ENCODE peak calls at places on chromosomes 11 and 22, in six cellular contexts. One of them, this sample, is unnamed.
A peak's percentile ranks its signal among the peaks of the same experiment; 100 is the strongest.

GRCh38 chr11:120179071-120179672 is 31.7 kb upstream of the OAF start:
- DNase-seq in tibial nerve: peak; percentile 4
- DNase-seq in testis: no peak
- DNase-seq in body of pancreas: no peak
- DNase-seq in right lobe of liver: no peak
- DNase-seq in IMR-90: no peak
- DNase-seq in this sample: no peak

GRCh38 chr11:107769189-107769588 is 57.3 kb upstream of the SLN start:
- DNase-seq in testis: no peak
- DNase-seq in tibial nerve: no peak
- DNase-seq in body of pancreas: no peak
- DNase-seq in right lobe of liver: no peak
- DNase-seq in IMR-90: peak; percentile 70
- DNase-seq in this sample: no peak

GRCh38 chr11:19229671-19230070 is 11.1 kb downstream of the E2F8 start:
- DNase-seq in right lobe of liver: no peak
- DNase-seq in tibial nerve: no peak
- DNase-seq in IMR-90: no peak
- DNase-seq in testis: no peak
- DNase-seq in body of pancreas: no peak
- DNase-seq in this sample: no peak

GRCh38 chr11:129315781-129316579 is 59.7 kb upstream of the BARX2 start:
- DNase-seq in right lobe of liver: no peak
- DNase-seq in IMR-90: no peak
- DNase-seq in testis: no peak
- DNase-seq in tibial nerve: no peak
- DNase-seq in body of pancreas: peak; percentile 90
- DNase-seq in this sample: no peak

GRCh38 chr11:13009921-13010736 is 1.0 kb downstream of the RASSF10 start:
- DNase-seq in body of pancreas: peak; percentile 45
- DNase-seq in IMR-90: peak; percentile 7
- DNase-seq in testis: peak; percentile 34
- DNase-seq in tibial nerve: no peak
- DNase-seq in right lobe of liver: peak; percentile 71
- DNase-seq in this sample: no peak

GRCh38 chr11:101030692-101031091 is 98.9 kb downstream of the PGR start:
- DNase-seq in body of pancreas: no peak
- DNase-seq in testis: no peak
- DNase-seq in tibial nerve: no peak
- DNase-seq in right lobe of liver: no peak
- DNase-seq in IMR-90: no peak
- DNase-seq in this sample: no peak

GRCh38 chr11:63839508-63840355 is 822 bp downstream of the MARK2 start:
- DNase-seq in body of pancreas: peak; percentile 58
- DNase-seq in tibial nerve: peak; percentile 24
- DNase-seq in testis: peak; percentile 39
- DNase-seq in right lobe of liver: peak; percentile 51
- DNase-seq in IMR-90: no peak
- DNase-seq in this sample: no peak

GRCh38 chr11:76610371-76610770 is 60.2 kb downstream of the LRRC32 start:
- DNase-seq in testis: peak; percentile 7
- DNase-seq in tibial nerve: no peak
- DNase-seq in IMR-90: no peak
- DNase-seq in right lobe of liver: no peak
- DNase-seq in body of pancreas: no peak
- DNase-seq in this sample: no peak

GRCh38 chr11:69744435-69744834 is 30.7 kb downstream of the FGF4 start:
- DNase-seq in body of pancreas: no peak
- DNase-seq in right lobe of liver: no peak
- DNase-seq in IMR-90: peak; percentile 78
- DNase-seq in testis: no peak
- DNase-seq in tibial nerve: no peak
- DNase-seq in this sample: no peak

GRCh38 chr22:19448739-19449421 is 1.4 kb upstream of the C22orf39 start:
- DNase-seq in IMR-90: no peak
- DNase-seq in body of pancreas: no peak
- DNase-seq in right lobe of liver: no peak
- DNase-seq in tibial nerve: no peak
- DNase-seq in testis: no peak
- DNase-seq in this sample: no peak

GRCh38 chr22:38835888-38836301 is 7.9 kb downstream of the NPTXR start:
- DNase-seq in tibial nerve: no peak
- DNase-seq in testis: no peak
- DNase-seq in body of pancreas: no peak
- DNase-seq in IMR-90: peak; percentile 69
- DNase-seq in right lobe of liver: no peak
- DNase-seq in this sample: no peak

GRCh38 chr11:61975638-61976419 is 8.4 kb upstream of the FTH1 start:
- DNase-seq in body of pancreas: no peak
- DNase-seq in testis: no peak
- DNase-seq in right lobe of liver: no peak
- DNase-seq in tibial nerve: no peak
- DNase-seq in IMR-90: no peak
- DNase-seq in this sample: no peak

GRCh38 chr22:32695451-32695891 is 106.0 kb upstream of the TIMP3 start:
- DNase-seq in tibial nerve: no peak
- DNase-seq in right lobe of liver: no peak
- DNase-seq in IMR-90: peak; percentile 95
- DNase-seq in testis: no peak
- DNase-seq in body of pancreas: no peak
- DNase-seq in this sample: no peak

GRCh38 chr11:119344291-119345010 is 2.1 kb downstream of the MFRP start:
- DNase-seq in body of pancreas: no peak
- DNase-seq in right lobe of liver: no peak
- DNase-seq in tibial nerve: no peak
- DNase-seq in testis: no peak
- DNase-seq in IMR-90: no peak
- DNase-seq in this sample: no peak

GRCh38 chr11:110471315-110471714 is 41.6 kb downstream of the FDX1 start:
- DNase-seq in body of pancreas: no peak
- DNase-seq in right lobe of liver: no peak
- DNase-seq in testis: no peak
- DNase-seq in IMR-90: peak; percentile 75
- DNase-seq in tibial nerve: no peak
- DNase-seq in this sample: no peak

GRCh38 chr22:49091451-49091850 is 736.2 kb downstream of the BRD1 start:
- DNase-seq in right lobe of liver: no peak
- DNase-seq in body of pancreas: no peak
- DNase-seq in testis: no peak
- DNase-seq in tibial nerve: no peak
- DNase-seq in IMR-90: no peak
- DNase-seq in this sample: no peak

GRCh38 chr22:40263191-40263590 is 83.1 kb upstream of the ADSL start:
- DNase-seq in tibial nerve: no peak
- DNase-seq in testis: no peak
- DNase-seq in right lobe of liver: no peak
- DNase-seq in body of pancreas: no peak
- DNase-seq in IMR-90: no peak
- DNase-seq in this sample: no peak

GRCh38 chr22:41931701-41932269 is 5.2 kb upstream of the TNFRSF13C start:
- DNase-seq in tibial nerve: no peak
- DNase-seq in IMR-90: no peak
- DNase-seq in testis: no peak
- DNase-seq in body of pancreas: no peak
- DNase-seq in right lobe of liver: no peak
- DNase-seq in this sample: no peak

GRCh38 chr11:35483131-35483800 is 42.1 kb downstream of the PAMR1 start:
- DNase-seq in right lobe of liver: no peak
- DNase-seq in testis: no peak
- DNase-seq in body of pancreas: no peak
- DNase-seq in tibial nerve: no peak
- DNase-seq in IMR-90: peak; percentile 79
- DNase-seq in this sample: no peak

GRCh38 chr11:129849447-129850130 is 33.9 kb downstream of the TMEM45B start:
- DNase-seq in IMR-90: no peak
- DNase-seq in tibial nerve: no peak
- DNase-seq in testis: no peak
- DNase-seq in body of pancreas: no peak
- DNase-seq in right lobe of liver: no peak
- DNase-seq in this sample: no peak

DNA sequence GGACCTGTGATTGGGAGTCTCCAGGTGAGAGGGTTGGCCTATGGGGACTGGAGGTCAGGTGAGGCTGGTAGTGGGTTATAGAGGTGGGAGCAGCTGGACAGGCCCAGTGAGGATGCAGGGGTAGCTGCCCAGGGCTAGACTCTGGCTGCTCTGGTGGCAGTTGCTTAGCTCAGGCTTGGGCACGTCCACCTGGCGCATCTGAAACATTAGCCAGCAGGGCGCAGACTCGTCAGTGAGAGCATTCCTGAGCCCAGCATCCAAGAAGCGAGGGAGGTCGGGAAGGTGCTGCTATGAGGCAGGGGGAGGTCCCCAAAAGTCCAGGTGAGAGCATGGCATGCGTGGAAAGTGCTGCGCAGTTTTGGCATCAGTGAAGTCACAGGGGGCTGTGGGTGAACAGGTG is 3.5 kb upstream of the GGT1 start:
- DNase-seq in right lobe of liver: no peak
- DNase-seq in tibial nerve: no peak
- DNase-seq in IMR-90: no peak
- DNase-seq in testis: no peak
- DNase-seq in body of pancreas: no peak
- DNase-seq in this sample: no peak
- TF ChIP-seq CTCF in right lobe of liver: no peak
- TF ChIP-seq CTCF in tibial nerve: no peak
- TF ChIP-seq CTCF in IMR-90: no peak
- TF ChIP-seq CTCF in testis: no peak
- TF ChIP-seq CTCF in body of pancreas: no peak
- TF ChIP-seq CTCF in this sample: no peak

GRCh38 chr11:113951487-113951886 is 23.4 kb upstream of the HTR3A start:
- DNase-seq in tibial nerve: no peak
- DNase-seq in body of pancreas: no peak
- DNase-seq in IMR-90: no peak
- DNase-seq in right lobe of liver: no peak
- DNase-seq in testis: no peak
- DNase-seq in this sample: no peak
- H3K27me3 ChIP-seq in tibial nerve: no peaks in the 10 kb centered on the region
- H3K27me3 ChIP-seq in body of pancreas: no peaks in the 10 kb centered on the region
- H3K27me3 ChIP-seq in IMR-90: peaks cover 4% of the 10 kb centered on the region
- H3K27me3 ChIP-seq in right lobe of liver: no peaks in the 10 kb centered on the region
- H3K27me3 ChIP-seq in testis: no peaks in the 10 kb centered on the region
- H3K27me3 ChIP-seq in this sample: no peaks in the 10 kb centered on the region

GRCh38 chr11:75563501-75563977 is 1.5 kb downstream of the SERPINH1 start:
- DNase-seq in testis: no peak
- DNase-seq in body of pancreas: no peak
- DNase-seq in tibial nerve: no peak
- DNase-seq in IMR-90: no peak
- DNase-seq in right lobe of liver: no peak
- DNase-seq in this sample: no peak

GRCh38 chr11:75563978-75564552 is 2.0 kb downstream of the SERPINH1 start:
- DNase-seq in tibial nerve: peak; percentile 39
- DNase-seq in testis: peak; percentile 61
- DNase-seq in right lobe of liver: no peak
- DNase-seq in body of pancreas: peak; percentile 42
- DNase-seq in IMR-90: peak; percentile 92
- DNase-seq in this sample: peak; percentile 79

GRCh38 chr11:75562048-75562835 is at the start of gene SERPINH1:
- DNase-seq in IMR-90: peak; percentile 84
- DNase-seq in right lobe of liver: peak; percentile 85
- DNase-seq in testis: peak; percentile 91
- DNase-seq in tibial nerve: peak; percentile 79
- DNase-seq in body of pancreas: peak; percentile 89
- DNase-seq in this sample: peak; percentile 91

GRCh38 chr11:75561426-75562047 is 516 bp upstream of the SERPINH1 start:
- DNase-seq in IMR-90: no peak
- DNase-seq in body of pancreas: no peak
- DNase-seq in tibial nerve: no peak
- DNase-seq in testis: no peak
- DNase-seq in right lobe of liver: no peak
- DNase-seq in this sample: no peak

GRCh38 chr11:75562836-75563484 is 907 bp downstream of the SERPINH1 start:
- DNase-seq in tibial nerve: no peak
- DNase-seq in body of pancreas: peak; percentile 34
- DNase-seq in right lobe of liver: peak; percentile 64
- DNase-seq in testis: peak; percentile 30
- DNase-seq in IMR-90: peak; percentile 56
- DNase-seq in this sample: peak; percentile 47
- TF ChIP-seq POLR2A in tibial nerve: no peak
- TF ChIP-seq POLR2A in body of pancreas: no peak
- TF ChIP-seq POLR2A in right lobe of liver: no peak
- TF ChIP-seq POLR2A in testis: no peak
- TF ChIP-seq POLR2A in IMR-90: no peak
- TF ChIP-seq POLR2A in this sample: no peak

GRCh38 chr11:58616594-58616993 is 5.9 kb upstream of the CNTF start:
- DNase-seq in tibial nerve: peak; percentile 46
- DNase-seq in right lobe of liver: no peak
- DNase-seq in IMR-90: peak; percentile 95
- DNase-seq in testis: no peak
- DNase-seq in body of pancreas: peak; percentile 72
- DNase-seq in this sample: peak; percentile 53

GRCh38 chr11:58615556-58615955 is 6.9 kb upstream of the CNTF start:
- DNase-seq in tibial nerve: no peak
- DNase-seq in IMR-90: no peak
- DNase-seq in testis: no peak
- DNase-seq in body of pancreas: no peak
- DNase-seq in right lobe of liver: no peak
- DNase-seq in this sample: no peak

GRCh38 chr11:58621586-58622262 is 741 bp upstream of the CNTF start:
- DNase-seq in right lobe of liver: no peak
- DNase-seq in tibial nerve: no peak
- DNase-seq in IMR-90: no peak
- DNase-seq in body of pancreas: no peak
- DNase-seq in testis: no peak
- DNase-seq in this sample: no peak

GRCh38 chr11:58622344-58622743 is at the start of gene CNTF:
- DNase-seq in body of pancreas: no peak
- DNase-seq in IMR-90: peak; percentile 13
- DNase-seq in tibial nerve: no peak
- DNase-seq in right lobe of liver: no peak
- DNase-seq in testis: no peak
- DNase-seq in this sample: no peak

DNA sequence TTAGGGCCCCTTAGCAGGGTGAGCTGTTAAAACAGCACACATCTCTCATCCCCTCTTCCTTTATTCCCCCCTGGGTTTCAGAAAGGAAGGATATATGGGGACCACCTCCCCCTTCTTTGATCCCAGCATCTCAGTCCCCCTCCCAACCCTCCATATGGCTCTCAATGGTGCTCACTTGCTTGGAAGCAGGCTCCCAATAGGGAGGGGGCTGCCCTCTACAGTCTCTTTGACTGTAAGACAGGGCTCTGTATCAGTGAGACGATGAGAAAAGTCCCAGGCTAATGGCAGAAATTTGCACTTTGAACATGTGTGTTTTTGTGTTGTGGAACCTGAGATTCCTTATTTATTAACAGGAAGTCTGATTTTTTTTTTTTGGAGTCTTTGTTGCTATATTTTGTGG is 4.2 kb upstream of the CNTF start:
- DNase-seq in tibial nerve: no peak
- DNase-seq in right lobe of liver: no peak
- DNase-seq in testis: no peak
- DNase-seq in IMR-90: no peak
- DNase-seq in body of pancreas: no peak
- DNase-seq in this sample: no peak
- TF ChIP-seq CTCF in tibial nerve: no peak
- TF ChIP-seq CTCF in right lobe of liver: peak; percentile 18
- TF ChIP-seq CTCF in testis: no peak
- TF ChIP-seq CTCF in IMR-90: peak; percentile 1
- TF ChIP-seq CTCF in body of pancreas: peak; percentile 27
- TF ChIP-seq CTCF in this sample: no peak

GRCh38 chr11:46049325-46049860 is 71.9 kb downstream of the PHF21A start:
- DNase-seq in IMR-90: no peak
- DNase-seq in tibial nerve: no peak
- DNase-seq in testis: no peak
- DNase-seq in body of pancreas: no peak
- DNase-seq in right lobe of liver: no peak
- DNase-seq in this sample: no peak
- H3K27me3 ChIP-seq in IMR-90: no peaks in the 10 kb centered on the region
- H3K27me3 ChIP-seq in tibial nerve: no peaks in the 10 kb centered on the region
- H3K27me3 ChIP-seq in testis: no peaks in the 10 kb centered on the region
- H3K27me3 ChIP-seq in body of pancreas: no peaks in the 10 kb centered on the region
- H3K27me3 ChIP-seq in right lobe of liver: no peaks in the 10 kb centered on the region
- H3K27me3 ChIP-seq in this sample: no peaks in the 10 kb centered on the region

This sample was measured in ovary.